ENCODE peak calls at places on chromosomes 4 and X, in four cellular contexts. One of them, this sample, is unnamed.

GRCh38 chrX:20437678-20438077 is 171.0 kb upstream of the RPS6KA3 start:
- DNase-seq in HEK293T: no peak
- DNase-seq in K562: no peak
- DNase-seq in WTC11: no peak
- DNase-seq in this sample: peak

GRCh38 chr4:18390655-18391369 is 369.3 kb upstream of the LCORL start:
- DNase-seq in HEK293T: no peak
- DNase-seq in K562: no peak
- DNase-seq in WTC11: no peak
- DNase-seq in this sample: no peak

GRCh38 chrX:55161581-55161980 is 58.6 kb upstream of the PAGE5 start:
- DNase-seq in HEK293T: no peak
- DNase-seq in K562: no peak
- DNase-seq in WTC11: no peak
- DNase-seq in this sample: no peak

GRCh38 chr4:174437324-174437723 is 85.0 kb downstream of the HPGD start:
- DNase-seq in HEK293T: no peak
- DNase-seq in K562: no peak
- DNase-seq in WTC11: no peak
- DNase-seq in this sample: no peak

GRCh38 chrX:119661486-119661885 is 31.5 kb downstream of the SEPTIN6 start:
- DNase-seq in HEK293T: no peak
- DNase-seq in K562: no peak
- DNase-seq in WTC11: no peak
- DNase-seq in this sample: no peak

GRCh38 chr4:5750052-5750950 is 39.3 kb downstream of the EVC start:
- DNase-seq in HEK293T: no peak
- DNase-seq in K562: no peak
- DNase-seq in WTC11: no peak
- DNase-seq in this sample: no peak

GRCh38 chr4:37792241-37792640 is 34.2 kb upstream of the PGM2 start:
- DNase-seq in HEK293T: no peak
- DNase-seq in K562: no peak
- DNase-seq in WTC11: no peak
- DNase-seq in this sample: no peak

GRCh38 chr4:39036172-39036571 is 4.0 kb upstream of the TMEM156 start:
- DNase-seq in HEK293T: no peak
- DNase-seq in K562: no peak
- DNase-seq in WTC11: no peak
- DNase-seq in this sample: peak

GRCh38 chr4:139658185-139658584 is 7.4 kb upstream of the MGST2 start:
- DNase-seq in HEK293T: no peak
- DNase-seq in K562: no peak
- DNase-seq in WTC11: no peak
- DNase-seq in this sample: peak

GRCh38 chr4:81470456-81471327 is 1.0 kb downstream of the RASGEF1B start:
- DNase-seq in HEK293T: peak
- DNase-seq in K562: no peak
- DNase-seq in WTC11: peak
- DNase-seq in this sample: no peak

GRCh38 chr4:73676881-73677323 is 56.7 kb upstream of the RASSF6 start:
- DNase-seq in HEK293T: no peak
- DNase-seq in K562: no peak
- DNase-seq in WTC11: no peak
- DNase-seq in this sample: no peak

GRCh38 chr4:150402968-150403367 is 179.0 kb upstream of the MAB21L2 start:
- DNase-seq in HEK293T: peak
- DNase-seq in K562: peak
- DNase-seq in WTC11: no peak
- DNase-seq in this sample: no peak

GRCh38 chrX:53684415-53685192 is 1.9 kb downstream of the HUWE1 start:
- DNase-seq in HEK293T: no peak
- DNase-seq in K562: no peak
- DNase-seq in WTC11: peak
- DNase-seq in this sample: no peak

GRCh38 chr4:85724801-85725548 is 250.0 kb downstream of the ARHGAP24 start:
- DNase-seq in HEK293T: no peak
- DNase-seq in K562: no peak
- DNase-seq in WTC11: no peak
- DNase-seq in this sample: no peak

GRCh38 chrX:106959897-106960296 is 39.7 kb downstream of the CLDN2 start:
- DNase-seq in HEK293T: peak
- DNase-seq in K562: no peak
- DNase-seq in WTC11: no peak
- DNase-seq in this sample: peak

GRCh38 chrX:28586291-28586690 is 955 bp upstream of the IL1RAPL1 start:
- DNase-seq in HEK293T: no peak
- DNase-seq in K562: no peak
- DNase-seq in WTC11: peak
- DNase-seq in this sample: no peak

GRCh38 chr4:67071641-67072040 is 473.7 kb downstream of the CENPC start:
- DNase-seq in HEK293T: no peak
- DNase-seq in K562: no peak
- DNase-seq in WTC11: no peak
- DNase-seq in this sample: no peak

GRCh38 chr4:132956951-132957350 is 192.1 kb upstream of the PCDH10 start:
- DNase-seq in HEK293T: no peak
- DNase-seq in K562: no peak
- DNase-seq in WTC11: no peak
- DNase-seq in this sample: no peak

GRCh38 chr4:42655921-42656735 is 777 bp downstream of the ATP8A1 start:
- DNase-seq in HEK293T: peak
- DNase-seq in K562: no peak
- DNase-seq in WTC11: peak
- DNase-seq in this sample: peak

GRCh38 chr4:610411-611261 is 14.7 kb upstream of the PDE6B start:
- DNase-seq in HEK293T: no peak
- DNase-seq in K562: no peak
- DNase-seq in WTC11: no peak
- DNase-seq in this sample: no peak

GRCh38 chrX:23369037-23369436 is 34.4 kb downstream of the PTCHD1 start:
- DNase-seq in HEK293T: no peak
- DNase-seq in K562: no peak
- DNase-seq in WTC11: no peak
- DNase-seq in this sample: no peak

GRCh38 chrX:85544609-85545008 is 165.1 kb upstream of the POF1B start:
- DNase-seq in HEK293T: no peak
- DNase-seq in K562: no peak
- DNase-seq in WTC11: no peak
- DNase-seq in this sample: no peak

GRCh38 chr4:53775381-53775780 is 184.1 kb upstream of the LNX1 start:
- DNase-seq in HEK293T: no peak
- DNase-seq in K562: no peak
- DNase-seq in WTC11: no peak
- DNase-seq in this sample: no peak

GRCh38 chr4:139955600-139955999 is 198.4 kb downstream of the MAML3 start:
- DNase-seq in HEK293T: no peak
- DNase-seq in K562: no peak
- DNase-seq in WTC11: no peak
- DNase-seq in this sample: no peak

GRCh38 chr4:138182838-138183426 is 59.2 kb downstream of the SLC7A11 start:
- DNase-seq in HEK293T: peak
- DNase-seq in K562: peak
- DNase-seq in WTC11: no peak
- DNase-seq in this sample: peak

GRCh38 chrX:149829751-149830191 is 48.0 kb downstream of the MAGEA9 start:
- DNase-seq in HEK293T: no peak
- DNase-seq in K562: no peak
- DNase-seq in WTC11: no peak
- DNase-seq in this sample: no peak

GRCh38 chr4:186072516-186072915 is 3.6 kb downstream of the TLR3 start:
- DNase-seq in HEK293T: no peak
- DNase-seq in K562: no peak
- DNase-seq in WTC11: no peak
- DNase-seq in this sample: no peak

GRCh38 chrX:18348047-18348446 is 6.4 kb downstream of the SCML2 start:
- DNase-seq in HEK293T: peak
- DNase-seq in K562: no peak
- DNase-seq in WTC11: no peak
- DNase-seq in this sample: no peak

GRCh38 chr4:79227896-79228295 is 98.0 kb downstream of the NAA11 start:
- DNase-seq in HEK293T: no peak
- DNase-seq in K562: no peak
- DNase-seq in WTC11: no peak
- DNase-seq in this sample: no peak

GRCh38 chr4:95728145-95728544 is 111.7 kb upstream of the PDHA2 start:
- DNase-seq in HEK293T: no peak
- DNase-seq in K562: no peak
- DNase-seq in WTC11: no peak
- DNase-seq in this sample: no peak

GRCh38 chrX:42664706-42665105 is 113.3 kb downstream of the PPP1R2C start:
- DNase-seq in HEK293T: no peak
- DNase-seq in K562: no peak
- DNase-seq in WTC11: no peak
- DNase-seq in this sample: no peak

GRCh38 chrX:109848451-109849050 is 115.5 kb upstream of the ACSL4 start:
- DNase-seq in HEK293T: no peak
- DNase-seq in K562: peak
- DNase-seq in WTC11: no peak
- DNase-seq in this sample: peak

GRCh38 chr4:120921456-120922389 is 803 bp downstream of the PRDM5 start:
- DNase-seq in HEK293T: peak
- DNase-seq in K562: no peak
- DNase-seq in WTC11: peak
- DNase-seq in this sample: no peak

GRCh38 chr4:88900432-88900831 is 156.6 kb downstream of the FAM13A start:
- DNase-seq in HEK293T: no peak
- DNase-seq in K562: no peak
- DNase-seq in WTC11: no peak
- DNase-seq in this sample: no peak

GRCh38 chr4:69830529-69831269 is 29.2 kb downstream of the SULT1E1 start:
- DNase-seq in HEK293T: no peak
- DNase-seq in K562: no peak
- DNase-seq in WTC11: no peak
- DNase-seq in this sample: peak

GRCh38 chr4:69831646-69832325 is 28.2 kb downstream of the SULT1E1 start:
- DNase-seq in HEK293T: no peak
- DNase-seq in K562: no peak
- DNase-seq in WTC11: no peak
- DNase-seq in this sample: peak

GRCh38 chr4:69833251-69833650 is 26.7 kb downstream of the SULT1E1 start:
- DNase-seq in HEK293T: no peak
- DNase-seq in K562: no peak
- DNase-seq in WTC11: no peak
- DNase-seq in this sample: no peak

GRCh38 chr4:69831270-69831627 is 28.7 kb downstream of the SULT1E1 start:
- DNase-seq in HEK293T: no peak
- DNase-seq in K562: no peak
- DNase-seq in WTC11: no peak
- DNase-seq in this sample: no peak

GRCh38 chr4:69832326-69833030 is 27.5 kb downstream of the SULT1E1 start:
- DNase-seq in HEK293T: no peak
- DNase-seq in K562: no peak
- DNase-seq in WTC11: no peak
- DNase-seq in this sample: peak
- TF ChIP-seq ELF4 in HEK293T: no peak
- TF ChIP-seq ELF4 in K562: no peak
- TF ChIP-seq ELF4 in WTC11: no peak
- TF ChIP-seq ELF4 in this sample: no peak

GRCh38 chr4:122119739-122120138 is 32.4 kb upstream of the BLTP1 start:
- DNase-seq in HEK293T: no peak
- DNase-seq in K562: no peak
- DNase-seq in WTC11: no peak
- DNase-seq in this sample: no peak

GRCh38 chr4:122121593-122121992 is 30.5 kb upstream of the BLTP1 start:
- DNase-seq in HEK293T: no peak
- DNase-seq in K562: no peak
- DNase-seq in WTC11: no peak
- DNase-seq in this sample: no peak

GRCh38 chr4:122118243-122118642 is 33.9 kb upstream of the BLTP1 start:
- DNase-seq in HEK293T: no peak
- DNase-seq in K562: peak
- DNase-seq in WTC11: no peak
- DNase-seq in this sample: no peak

GRCh38 chr4:122122083-122122482 is 30.0 kb upstream of the BLTP1 start:
- DNase-seq in HEK293T: no peak
- DNase-seq in K562: no peak
- DNase-seq in WTC11: no peak
- DNase-seq in this sample: no peak

DNA sequence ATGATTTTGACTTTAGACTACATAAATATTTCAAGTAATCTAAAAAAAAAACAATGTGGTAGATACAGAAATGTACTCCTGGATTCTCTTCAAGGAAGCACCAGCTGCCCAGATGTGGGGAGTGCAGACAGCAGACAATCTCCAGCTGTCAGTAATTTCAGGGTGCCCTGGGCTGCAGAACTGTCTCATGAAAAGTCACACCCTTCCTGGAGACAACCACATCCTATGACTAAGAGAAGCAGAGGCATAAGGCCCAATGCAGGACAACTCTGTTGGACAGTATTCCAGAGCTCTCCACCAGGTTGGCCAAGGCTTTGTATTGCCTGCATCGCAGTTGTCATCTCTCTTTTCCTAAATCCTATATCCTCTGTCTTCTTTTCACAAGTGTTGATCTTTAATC is 34.4 kb upstream of the BLTP1 start:
- DNase-seq in HEK293T: no peak
- DNase-seq in K562: peak
- DNase-seq in WTC11: no peak
- DNase-seq in this sample: no peak
- TF ChIP-seq ELF4 in HEK293T: no peak
- TF ChIP-seq ELF4 in K562: no peak
- TF ChIP-seq ELF4 in WTC11: no peak
- TF ChIP-seq ELF4 in this sample: no peak

DNA sequence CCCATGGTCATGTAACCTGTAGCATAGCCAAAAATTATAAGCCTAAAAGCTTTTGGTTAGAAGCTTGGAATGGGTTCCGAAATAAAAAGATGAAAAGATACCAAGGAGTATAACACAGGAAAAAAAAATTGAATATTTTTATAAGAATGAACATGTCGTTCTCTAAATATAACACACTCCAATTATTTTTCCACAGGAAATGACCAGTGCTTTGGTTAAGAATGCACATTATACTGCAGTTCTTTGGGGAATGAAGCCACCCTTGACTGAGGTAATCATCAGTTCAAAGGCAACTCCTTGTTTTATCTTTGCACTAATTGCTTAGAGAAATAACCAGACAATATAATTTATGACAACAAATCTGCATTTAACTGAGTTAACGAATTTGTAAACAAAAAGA is 6.6 kb upstream of the GASK1B start:
- DNase-seq in HEK293T: no peak
- DNase-seq in K562: no peak
- DNase-seq in WTC11: no peak
- DNase-seq in this sample: no peak
- TF ChIP-seq ELF4 in HEK293T: no peak
- TF ChIP-seq ELF4 in K562: no peak
- TF ChIP-seq ELF4 in WTC11: no peak
- TF ChIP-seq ELF4 in this sample: no peak

DNA sequence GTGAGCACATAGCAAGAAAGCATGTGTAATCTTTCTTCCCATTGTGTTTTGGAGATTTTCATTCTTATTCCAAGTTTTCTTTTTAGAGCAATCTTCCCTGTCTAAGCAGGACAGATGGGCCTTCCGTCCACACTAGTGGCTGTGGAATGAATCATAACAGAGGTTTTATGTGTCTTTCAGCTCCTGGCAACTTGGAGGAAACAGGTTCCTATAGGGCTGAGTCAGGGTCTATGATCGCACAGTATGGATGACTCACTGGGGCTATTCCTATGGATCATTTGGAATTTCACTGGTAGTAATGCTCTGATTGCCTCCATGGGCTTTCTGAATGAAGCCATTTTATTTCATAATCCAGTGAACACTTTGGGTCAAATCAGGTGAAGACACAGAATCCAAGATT is 51.8 kb upstream of the CBLL2 start:
- DNase-seq in HEK293T: no peak
- DNase-seq in K562: no peak
- DNase-seq in WTC11: no peak
- DNase-seq in this sample: no peak
- TF ChIP-seq ELF4 in HEK293T: no peak
- TF ChIP-seq ELF4 in K562: no peak
- TF ChIP-seq ELF4 in WTC11: no peak
- TF ChIP-seq ELF4 in this sample: no peak

This sample was measured in HepG2.